ENCODE peak calls at places on chromosomes 4 and X, in ten cellular contexts. H is lower leg skin; M is ovary; N is psoas muscle; O is left ventricle myocardium inferior; G is epithelial cell of esophagus; A is bronchial epithelial cell; E is CD8-positive, alpha-beta T cell; J is astrocyte of the spinal cord; U is astrocyte. B is an unnamed sample.

GRCh38 chr4:147984065-147984777 is 252.3 kb downstream of the ARHGAP10 start:
- DNase-seq in O (no peak), U (no peak), A (peak; percentile 29), N (no peak), J (peak; percentile 55), H (no peak), E (no peak), M (no peak), G (peak; percentile 47), B (no peak)

GRCh38 chr4:186161138-186161537 is 30.2 kb upstream of the CYP4V2 start:
- DNase-seq in G (no peak), E (no peak), H (no peak), O (no peak), A (no peak), M (no peak), N (no peak), U (no peak), J (no peak), B (no peak)

GRCh38 chr4:169658970-169659735 is 38.8 kb downstream of the CLCN3 start:
- DNase-seq in O (no peak), G (peak; percentile 8), U (no peak), E (no peak), J (no peak), H (no peak), A (no peak), N (no peak), M (no peak), B (no peak)

GRCh38 chr4:8727131-8727530 is 134.6 kb downstream of the CPZ start:
- DNase-seq in H (peak; percentile 58), A (no peak), U (no peak), O (no peak), J (no peak), M (no peak), E (peak; percentile 19), N (peak; percentile 1), G (no peak), B (peak; percentile 38)

GRCh38 chrX:55715847-55716246 is 1.7 kb upstream of the RRAGB start:
- DNase-seq in N (no peak), M (no peak), U (no peak), E (no peak), J (no peak), O (no peak), H (no peak), G (no peak), A (no peak), B (no peak)

GRCh38 chr4:153000068-153000420 is 63.9 kb downstream of the FHDC1 start:
- DNase-seq in J (no peak), M (no peak), H (no peak), G (no peak), O (no peak), E (no peak), U (no peak), A (no peak), N (no peak), B (no peak)

GRCh38 chrX:154121961-154122360 is 22.1 kb upstream of the OPN1LW start:
- DNase-seq in N (no peak), G (peak; percentile 42), A (peak; percentile 23), H (peak; percentile 82), O (no peak), J (no peak), U (no peak), M (no peak), E (no peak), B (no peak)

GRCh38 chrX:70432936-70433847 is 10.1 kb downstream of the GDPD2 start:
- DNase-seq in N (no peak), A (no peak), M (no peak), E (no peak), U (no peak), J (no peak), O (no peak), H (peak; percentile 54), G (peak; percentile 22), B (no peak)

GRCh38 chr4:123299212-123299651 is 97.4 kb upstream of the SPRY1 start:
- DNase-seq in N (no peak), A (peak; percentile 83), H (no peak), J (peak; percentile 74), M (no peak), U (peak; percentile 69), E (no peak), O (no peak), G (peak; percentile 84), B (no peak)

GRCh38 chrX:40647307-40648197 is at the start of gene CXorf38:
- DNase-seq in A (peak; percentile 71), H (peak; percentile 98), O (peak; percentile 90), E (peak; percentile 98), J (peak; percentile 92), U (peak; percentile 76), N (peak; percentile 98), G (peak; percentile 83), M (peak; percentile 99), B (peak; percentile 92)

GRCh38 chrX:46953597-46953996 is 41.4 kb downstream of the JADE3 start:
- DNase-seq in A (no peak), E (no peak), M (no peak), H (no peak), O (no peak), N (no peak), U (no peak), J (peak; percentile 20), G (no peak), B (no peak)

GRCh38 chr4:33086351-33086900 is 2366.3 kb downstream of the PCDH7 start:
- DNase-seq in G (no peak), A (no peak), E (no peak), U (peak; percentile 34), H (no peak), O (no peak), J (no peak), M (no peak), N (no peak), B (no peak)

GRCh38 chr4:140048419-140049022 is 105.5 kb downstream of the MAML3 start:
- DNase-seq in J (no peak), H (no peak), M (no peak), N (no peak), U (no peak), A (no peak), E (no peak), G (no peak), O (no peak), B (no peak)

GRCh38 chr4:1603413-1604135 is 80.5 kb downstream of the FAM53A start:
- DNase-seq in N (peak; percentile 34), U (no peak), E (no peak), A (no peak), O (no peak), G (no peak), J (no peak), M (no peak), H (no peak), B (no peak)

GRCh38 chr4:1602621-1603412 is 81.3 kb downstream of the FAM53A start:
- DNase-seq in U (no peak), J (no peak), H (no peak), N (peak; percentile 37), E (no peak), O (no peak), M (no peak), A (no peak), G (no peak), B (no peak)

GRCh38 chr4:1601852-1602525 is 82.1 kb downstream of the FAM53A start:
- DNase-seq in E (no peak), O (no peak), J (no peak), M (no peak), U (no peak), N (peak; percentile 38), A (no peak), H (no peak), G (no peak), B (no peak)

GRCh38 chr4:1604181-1604705 is 79.9 kb downstream of the FAM53A start:
- DNase-seq in N (peak; percentile 37), U (peak; percentile 10), M (no peak), O (no peak), J (no peak), G (no peak), A (no peak), E (no peak), H (no peak), B (no peak)

DNA sequence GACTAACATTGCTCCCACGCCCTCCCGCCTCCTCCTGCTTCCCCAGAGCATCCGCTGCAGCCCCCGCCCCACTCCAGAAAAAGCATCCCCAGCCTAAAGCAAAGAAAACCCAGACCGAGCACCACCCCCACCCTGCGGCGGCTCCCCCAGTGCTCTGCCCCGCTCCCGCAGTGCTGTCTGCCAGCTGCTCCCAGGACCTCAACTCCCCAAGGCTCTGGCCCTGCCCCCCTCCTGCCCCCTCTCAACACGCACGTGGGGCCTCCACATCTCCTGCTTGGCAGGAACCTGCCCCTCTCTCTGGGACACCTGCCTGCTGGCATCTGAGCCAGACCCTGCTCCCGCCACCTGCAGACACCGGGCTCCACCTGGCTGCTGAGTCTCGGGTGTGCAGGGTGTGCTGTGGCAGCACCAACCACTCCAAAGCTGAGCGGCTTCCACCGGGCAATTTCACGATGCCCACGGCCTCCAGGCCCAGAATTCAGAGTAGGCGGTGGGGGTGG is 79.4 kb downstream of the FAM53A start:
- DNase-seq in H (no peak), U (no peak), G (no peak), E (no peak), A (no peak), M (no peak), O (no peak), J (no peak), N (peak; percentile 34), B (no peak)
- TF ChIP-seq CTCF in H (no peak), U (no peak), G (peak; percentile 36), E (peak; percentile 31), A (peak; percentile 40), M (no peak), O (no peak), J (no peak), N (no peak), B (peak; percentile 29)

GRCh38 chr4:86508436-86508835 is 85.7 kb upstream of the PTPN13 start:
- DNase-seq in J (peak; percentile 66), U (peak; percentile 53), N (no peak), O (no peak), M (no peak), G (no peak), A (peak; percentile 21), E (no peak), H (no peak), B (no peak)
- H3K4me3 ChIP-seq in J (no peak overlapping the region), U (peak overlapping the region; percentile 42), N (no peak overlapping the region), O (peak overlapping the region; percentile 24), M (no peak overlapping the region), G (no peak overlapping the region), A (no peak overlapping the region), E (no peak overlapping the region), H (no peak overlapping the region), B (no peak overlapping the region)

GRCh38 chr4:127124919-127125318 is 507.8 kb upstream of the INTU start:
- DNase-seq in E (no peak), U (peak; percentile 22), O (no peak), H (no peak), A (peak; percentile 39), J (peak; percentile 36), G (peak; percentile 42), M (no peak), N (no peak), B (no peak)
- TF ChIP-seq CTCF in E (no peak), U (no peak), O (peak; percentile 31), H (no peak), A (peak; percentile 18), J (peak; percentile 43), G (peak; percentile 55), M (no peak), N (no peak), B (no peak)

DNA sequence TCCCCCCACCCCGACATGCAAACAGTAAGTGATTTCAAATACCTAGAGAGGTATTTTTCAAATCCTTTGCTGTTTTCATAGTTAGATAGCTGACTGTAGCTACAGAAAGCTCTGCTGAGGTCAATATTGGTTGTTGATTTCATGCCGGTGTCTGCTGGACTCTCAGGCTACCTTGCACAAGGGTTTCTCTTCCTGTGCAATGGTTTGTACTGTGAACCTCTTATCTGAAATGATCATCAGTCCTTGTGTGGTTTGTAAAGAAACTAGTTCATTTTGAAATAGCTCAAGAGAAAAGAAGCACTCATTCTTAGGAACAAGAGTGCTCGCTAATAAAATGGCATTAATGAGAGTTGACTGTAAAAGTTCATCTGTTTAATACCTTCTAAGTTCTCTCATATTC is 2.1 kb downstream of the MTM1 start:
- DNase-seq in E (no peak), H (no peak), N (no peak), J (no peak), A (no peak), O (no peak), U (no peak), M (no peak), G (no peak), B (no peak)
- H3K4me3 ChIP-seq in E (no peak overlapping the region), H (no peak overlapping the region), N (no peak overlapping the region), J (no peak overlapping the region), A (no peak overlapping the region), O (no peak overlapping the region), U (no peak overlapping the region), M (no peak overlapping the region), G (no peak overlapping the region), B (no peak overlapping the region)

B was measured in right atrium auricular region.